ENCODE peak calls at places on chromosomes 4 and X, in nine cellular contexts. H, Y, U, Q, K, V, R, P and W are unnamed samples.

GRCh38 chr4:141654098-141654497 is 17.7 kb downstream of the IL15 start:
- DNase-seq in Y (peak), K (no peak), U (peak), Q (peak), P (peak), R (no peak), V (no peak), H (peak), W (peak)

GRCh38 chr4:156169011-156169410 is 215.3 kb upstream of the CTSO start:
- DNase-seq in P (peak), V (no peak), R (peak), U (no peak), Y (peak), K (peak), Q (no peak), H (peak), W (peak)

GRCh38 chr4:81723927-81724587 is 252.3 kb upstream of the RASGEF1B start:
- DNase-seq in U (peak), Q (no peak), R (peak), Y (no peak), H (peak), K (peak), V (no peak), P (no peak), W (peak)

GRCh38 chr4:182881928-182882327 is 35.3 kb downstream of the DCTD start:
- DNase-seq in U (no peak), K (peak), Q (peak), H (peak), R (no peak), V (no peak), Y (no peak), P (no peak), W (no peak)

GRCh38 chrX:55253528-55253927 is 11.2 kb downstream of the PAGE3 start:
- DNase-seq in R (no peak), U (no peak), K (no peak), Q (no peak), P (no peak), H (no peak), Y (no peak), V (no peak), W (no peak)

GRCh38 chr4:5890063-5890727 is 2.7 kb downstream of the CRMP1 start:
- DNase-seq in P (peak), Y (peak), R (no peak), V (no peak), Q (no peak), K (no peak), U (no peak), H (peak), W (no peak)

GRCh38 chr4:40736910-40737309 is 12.8 kb upstream of the NSUN7 start:
- DNase-seq in U (no peak), R (peak), Q (no peak), P (peak), H (peak), K (no peak), Y (no peak), V (no peak), W (peak)

GRCh38 chr4:135240796-135241195 is 1039.2 kb upstream of the PABPC4L start:
- DNase-seq in V (no peak), P (no peak), H (peak), Y (no peak), R (no peak), Q (no peak), U (no peak), K (no peak), W (peak)

GRCh38 chr4:30718021-30718888 is 1.9 kb upstream of the PCDH7 start:
- DNase-seq in U (peak), V (no peak), H (peak), R (no peak), P (peak), Y (peak), Q (peak), K (peak), W (peak)

GRCh38 chr4:143253156-143253555 is 68.4 kb downstream of the USP38 start:
- DNase-seq in Q (no peak), U (no peak), V (no peak), K (no peak), Y (no peak), H (no peak), R (no peak), P (no peak), W (no peak)

GRCh38 chrX:112694062-112694461 is 14.3 kb upstream of the LHFPL1 start:
- DNase-seq in R (no peak), U (no peak), K (no peak), Q (no peak), P (no peak), H (no peak), V (no peak), Y (no peak), W (no peak)

GRCh38 chr4:163866728-163867313 is 372.3 kb downstream of the TMA16 start:
- DNase-seq in V (no peak), Y (no peak), R (peak), K (no peak), Q (no peak), P (no peak), U (no peak), H (no peak), W (peak)

GRCh38 chr4:99615210-99615834 is 40.7 kb downstream of the MTTP start:
- DNase-seq in P (no peak), U (no peak), H (no peak), Q (peak), R (no peak), K (peak), V (no peak), Y (no peak), W (no peak)

GRCh38 chr4:33543941-33544450 is 2700.3 kb downstream of the ARAP2 start:
- DNase-seq in Q (no peak), K (no peak), R (no peak), U (no peak), V (no peak), P (no peak), Y (no peak), H (no peak), W (no peak)

GRCh38 chrX:124257924-124258706 is 74.3 kb upstream of the TEX13D start:
- DNase-seq in Q (no peak), Y (no peak), K (no peak), H (no peak), U (no peak), R (no peak), P (no peak), V (no peak), W (peak)

GRCh38 chr4:153084939-153085630 is 119.2 kb upstream of the TRIM2 start:
- DNase-seq in P (peak), Y (peak), K (peak), R (peak), H (peak), U (peak), V (peak), Q (peak), W (peak)

GRCh38 chr4:6368096-6368495 is 98.4 kb downstream of the WFS1 start:
- DNase-seq in V (no peak), Y (no peak), K (no peak), Q (no peak), U (no peak), P (no peak), H (no peak), R (no peak), W (no peak)

GRCh38 chrX:47198026-47198686 is 4.5 kb downstream of the UBA1 start:
- DNase-seq in H (peak), K (no peak), V (no peak), Q (no peak), R (no peak), P (peak), U (no peak), Y (peak), W (no peak)

GRCh38 chrX:87728459-87728858 is 210.9 kb downstream of the KLHL4 start:
- DNase-seq in R (no peak), K (no peak), Q (no peak), H (no peak), P (no peak), Y (no peak), U (no peak), V (no peak), W (no peak)

GRCh38 chr4:110195561-110196205 is 2.7 kb downstream of the ELOVL6 start:
- DNase-seq in H (peak), Q (no peak), Y (no peak), V (no peak), U (no peak), K (no peak), P (no peak), R (no peak), W (peak)

GRCh38 chr4:156515295-156515694 is 456.3 kb downstream of the PDGFC start:
- DNase-seq in Y (no peak), R (no peak), V (no peak), K (no peak), U (no peak), P (no peak), Q (no peak), H (no peak), W (peak)

GRCh38 chrX:51361251-51361650 is 28.6 kb downstream of the NUDT10 start:
- DNase-seq in H (no peak), U (no peak), K (no peak), P (peak), R (no peak), Y (peak), V (no peak), Q (no peak), W (no peak)

GRCh38 chr4:105594094-105595010 is 41.9 kb downstream of the ARHGEF38 start:
- DNase-seq in H (no peak), Q (no peak), K (no peak), U (no peak), Y (no peak), R (peak), V (no peak), P (no peak), W (no peak)

DNA sequence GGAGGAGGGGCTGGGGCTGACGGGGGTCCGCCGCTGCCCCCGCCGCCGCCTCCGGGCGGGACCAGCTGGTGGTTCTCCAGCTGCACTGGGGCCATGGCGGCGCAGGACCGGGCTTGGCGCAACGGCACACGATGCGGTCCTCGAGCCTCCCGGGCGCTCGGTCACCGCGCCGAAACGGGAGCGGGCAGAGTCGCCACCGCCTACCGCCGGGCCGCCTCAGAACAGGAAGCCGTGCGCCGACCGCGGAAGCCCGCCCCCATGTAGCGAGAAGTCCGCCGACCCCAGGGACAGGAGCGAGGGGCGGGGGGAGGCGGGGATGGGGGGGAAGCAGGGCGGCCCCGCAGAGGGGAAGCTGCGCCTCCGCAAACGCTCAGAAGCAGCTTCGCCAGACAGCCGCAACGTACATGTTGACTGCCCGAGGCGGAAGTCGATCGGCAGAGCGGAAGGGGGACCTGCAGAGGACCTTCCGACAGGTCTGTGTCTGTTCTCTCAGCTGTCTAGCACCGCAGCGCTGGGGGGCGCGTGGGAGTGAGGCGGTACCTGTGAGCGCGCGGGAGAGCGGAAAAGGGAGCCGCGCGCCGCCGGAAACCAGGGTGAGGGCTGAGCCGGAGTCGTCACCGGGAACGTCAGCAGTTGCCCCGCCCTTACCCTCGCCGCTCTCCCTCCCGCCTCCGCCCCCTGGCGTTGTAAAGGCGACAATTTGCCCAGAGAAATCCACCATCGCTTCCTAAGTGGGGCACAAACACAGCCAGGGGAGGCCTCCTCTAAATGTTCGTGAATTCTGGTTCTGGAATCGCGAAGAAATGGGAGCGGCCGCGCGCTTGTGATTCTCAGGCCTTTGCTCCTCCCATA is at the start of gene MED14:
- DNase-seq in Q (peak), U (peak), R (peak), H (peak), K (peak), V (peak), P (peak), Y (peak), W (peak)
- TF ChIP-seq CTCF in Q (peak), U (peak), R (peak), H (peak), K (peak), V (peak), P (peak), Y (peak), W (peak)

DNA sequence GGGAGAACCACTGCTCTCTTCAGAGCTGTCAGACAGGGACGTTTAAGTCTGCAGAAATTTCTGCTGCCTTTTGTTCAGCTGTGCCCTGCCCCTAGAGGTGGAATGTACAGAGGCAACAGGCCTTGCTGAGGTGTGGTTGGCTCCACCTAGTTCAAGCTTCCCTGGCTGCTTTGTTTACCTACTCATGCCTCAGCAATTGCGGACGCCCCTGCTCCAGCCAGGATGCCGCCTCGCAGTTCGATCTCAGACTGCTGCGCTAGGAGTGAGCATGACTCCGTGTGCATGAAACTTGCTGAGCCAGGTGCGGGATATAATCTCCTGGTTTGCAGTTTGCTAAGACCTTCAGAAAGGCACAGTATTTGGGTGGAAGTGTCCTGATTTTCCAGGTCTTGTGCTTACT is 70.9 kb downstream of the MAGEB5 start:
- DNase-seq in Q (no peak), H (no peak), V (no peak), P (no peak), K (no peak), R (no peak), U (no peak), Y (no peak), W (no peak)
- TF ChIP-seq CTCF in Q (no peak), H (no peak), V (no peak), P (no peak), K (no peak), R (no peak), U (no peak), Y (no peak), W (no peak)

DNA sequence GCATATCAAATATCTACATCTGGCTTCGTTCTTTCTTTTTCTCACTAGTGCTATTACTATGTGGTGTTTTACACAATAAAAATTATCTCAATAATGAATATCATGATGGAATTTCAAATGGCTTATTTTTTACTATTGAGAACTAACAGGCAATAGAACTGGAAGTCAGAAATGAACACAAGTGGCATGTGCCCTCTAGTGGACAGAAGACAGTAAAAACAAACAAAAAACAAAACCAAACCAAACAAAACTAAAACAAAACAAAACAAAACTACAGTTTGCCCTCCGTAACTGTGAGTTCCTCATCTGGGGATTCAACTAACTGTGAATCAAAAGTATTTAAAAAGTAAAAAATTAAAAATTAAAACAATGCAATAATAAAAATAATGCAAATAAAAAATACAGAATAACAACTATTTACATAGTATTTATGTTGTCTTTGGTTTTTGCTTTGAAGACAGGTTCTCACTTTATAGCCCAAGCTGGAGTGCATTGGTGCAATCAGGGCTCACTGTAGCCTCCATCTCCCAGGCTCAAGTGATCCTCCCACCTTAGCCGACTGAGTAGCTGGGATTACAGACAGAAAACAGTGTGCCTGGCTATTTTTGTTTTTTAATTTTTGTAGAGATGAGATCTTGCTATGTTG is 195.6 kb upstream of the TACR3 start:
- DNase-seq in P (peak), Y (no peak), H (peak), K (no peak), U (no peak), V (no peak), Q (no peak), R (peak), W (peak)
- TF ChIP-seq CTCF in P (peak), Y (peak), H (peak), K (no peak), U (no peak), V (no peak), Q (peak), R (peak), W (peak)

GRCh38 chrX:102650903-102651241 is 411 bp upstream of the GPRASP1 start:
- DNase-seq in V (no peak), U (no peak), K (no peak), P (no peak), H (no peak), R (no peak), Y (no peak), Q (no peak), W (peak)

GRCh38 chrX:102651242-102651967 is at the start of gene GPRASP1:
- DNase-seq in Q (peak), R (no peak), P (peak), U (peak), K (peak), V (peak), Y (peak), H (peak), W (peak)

GRCh38 chrX:102654696-102655095 is 3.4 kb downstream of the GPRASP1 start:
- DNase-seq in K (no peak), V (no peak), H (no peak), R (no peak), U (no peak), P (no peak), Y (no peak), Q (no peak), W (no peak)

DNA sequence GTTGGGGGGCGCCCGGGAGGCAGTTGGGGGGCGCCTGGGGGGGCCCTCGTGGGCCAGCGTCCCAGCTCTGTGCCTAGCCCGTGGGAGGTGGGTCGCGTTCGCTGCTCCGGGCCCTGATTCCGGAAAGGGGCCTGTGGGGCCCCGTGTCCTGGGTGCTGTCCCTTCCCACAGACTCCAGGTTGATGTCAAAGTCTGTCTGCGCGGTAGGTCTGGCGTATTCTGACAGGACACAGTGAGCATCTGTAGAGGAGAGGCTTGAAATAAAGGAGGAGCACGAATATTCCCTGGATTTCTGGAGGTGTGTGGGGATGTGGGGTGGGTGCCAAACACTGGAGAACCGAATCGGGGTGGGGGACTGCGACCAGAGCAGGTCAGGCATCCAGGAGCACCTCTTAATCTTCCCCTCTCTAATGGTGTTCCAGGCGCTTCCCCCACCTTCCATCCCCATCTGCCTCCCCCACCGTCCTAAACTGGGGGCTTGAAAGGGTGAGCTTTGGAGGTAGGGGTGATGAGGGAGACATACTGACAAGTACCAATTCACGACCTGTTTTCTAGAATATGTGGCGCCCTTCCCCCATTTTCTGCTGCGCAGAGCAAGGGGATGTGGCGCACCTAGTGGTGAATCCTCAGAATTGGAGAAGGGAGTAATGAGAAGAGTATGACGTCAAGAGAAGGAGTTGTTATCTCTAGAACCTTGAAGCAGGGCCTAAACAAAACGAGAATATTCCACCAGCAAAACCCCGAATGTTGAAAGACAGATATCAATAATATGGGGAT is 873 bp downstream of the GPRASP1 start:
- DNase-seq in R (no peak), P (peak), H (peak), Y (peak), V (peak), K (peak), Q (no peak), U (peak), W (peak)
- TF ChIP-seq CTCF in R (peak), P (peak), H (peak), Y (peak), V (peak), K (peak), Q (peak), U (no peak), W (peak)